ENCODE peak calls at places on chromosome 22, in six cellular contexts. R, C, W, L, Q and J are unnamed samples.

GRCh38 chr22:41576877-41577276 is 12.8 kb downstream of the PMM1 start:
- DNase-seq in Q (peak; percentile 65), C (no peak), W (peak; percentile 84), R (peak; percentile 52), L (peak; percentile 48), J (peak; percentile 39)

GRCh38 chr22:45896153-45896951 is 80.6 kb downstream of the WNT7B start:
- DNase-seq in R (no peak), C (no peak), L (no peak), W (no peak), Q (peak; percentile 11), J (peak; percentile 87)

GRCh38 chr22:45626198-45626651 is 45.4 kb upstream of the ATXN10 start:
- DNase-seq in R (no peak), Q (no peak), C (no peak), W (no peak), L (no peak), J (peak; percentile 98)

GRCh38 chr22:19181786-19182471 is 3.4 kb upstream of the SLC25A1 start:
- DNase-seq in C (no peak), L (no peak), W (no peak), R (no peak), Q (no peak), J (no peak)

GRCh38 chr22:28031383-28031922 is 112.4 kb upstream of the PITPNB start:
- DNase-seq in L (no peak), C (no peak), Q (no peak), R (no peak), W (peak; percentile 50), J (no peak)

GRCh38 chr22:47090591-47091240 is 328.3 kb downstream of the TBC1D22A start:
- DNase-seq in Q (no peak), W (no peak), R (peak; percentile 60), C (peak; percentile 11), L (peak; percentile 70), J (no peak)

GRCh38 chr22:41762980-41763779 is 37.3 kb upstream of the CCDC134 start:
- DNase-seq in R (no peak), W (no peak), L (peak; percentile 37), Q (no peak), C (no peak), J (peak; percentile 87)

GRCh38 chr22:19480173-19480568 is 451 bp downstream of the CDC45 start:
- DNase-seq in C (no peak), L (no peak), W (no peak), Q (no peak), R (no peak), J (no peak)

GRCh38 chr22:24772493-24773220 is 1.9 kb downstream of the PIWIL3 start:
- DNase-seq in C (no peak), R (peak; percentile 54), W (no peak), Q (no peak), L (peak; percentile 83), J (peak; percentile 20)

GRCh38 chr22:44291265-44292006 is 21.3 kb downstream of the SHISAL1 start:
- DNase-seq in Q (no peak), L (no peak), C (no peak), R (peak; percentile 7), W (no peak), J (no peak)

GRCh38 chr22:37552560-37553163 is 7.6 kb upstream of the CDC42EP1 start:
- DNase-seq in L (peak; percentile 80), C (no peak), Q (peak; percentile 71), R (peak; percentile 55), W (no peak), J (no peak)

GRCh38 chr22:37739000-37739399 is 42.2 kb downstream of the TRIOBP start:
- DNase-seq in C (no peak), W (no peak), R (peak; percentile 87), Q (peak; percentile 89), L (peak; percentile 92), J (no peak)

GRCh38 chr22:23565942-23566715 is 14.0 kb downstream of the IGLL1 start:
- DNase-seq in C (no peak), Q (no peak), R (no peak), L (peak; percentile 6), W (peak; percentile 35), J (no peak)

GRCh38 chr22:23563111-23563510 is 17.0 kb downstream of the IGLL1 start:
- DNase-seq in Q (no peak), W (peak; percentile 22), C (no peak), L (no peak), R (no peak), J (no peak)

GRCh38 chr22:23566716-23567475 is 13.2 kb downstream of the IGLL1 start:
- DNase-seq in Q (no peak), C (no peak), R (no peak), W (no peak), L (no peak), J (no peak)

GRCh38 chr22:23564276-23564675 is 15.8 kb downstream of the IGLL1 start:
- DNase-seq in Q (no peak), C (no peak), L (no peak), W (peak; percentile 40), R (no peak), J (no peak)

GRCh38 chr22:23565288-23565941 is 14.7 kb downstream of the IGLL1 start:
- DNase-seq in R (no peak), Q (no peak), L (peak; percentile 8), C (no peak), W (no peak), J (no peak)
- TF ChIP-seq CTCF in R (no peak), Q (peak; percentile 19), L (peak; percentile 10), C (peak; percentile 18), W (no peak), J (peak; percentile 3)

DNA sequence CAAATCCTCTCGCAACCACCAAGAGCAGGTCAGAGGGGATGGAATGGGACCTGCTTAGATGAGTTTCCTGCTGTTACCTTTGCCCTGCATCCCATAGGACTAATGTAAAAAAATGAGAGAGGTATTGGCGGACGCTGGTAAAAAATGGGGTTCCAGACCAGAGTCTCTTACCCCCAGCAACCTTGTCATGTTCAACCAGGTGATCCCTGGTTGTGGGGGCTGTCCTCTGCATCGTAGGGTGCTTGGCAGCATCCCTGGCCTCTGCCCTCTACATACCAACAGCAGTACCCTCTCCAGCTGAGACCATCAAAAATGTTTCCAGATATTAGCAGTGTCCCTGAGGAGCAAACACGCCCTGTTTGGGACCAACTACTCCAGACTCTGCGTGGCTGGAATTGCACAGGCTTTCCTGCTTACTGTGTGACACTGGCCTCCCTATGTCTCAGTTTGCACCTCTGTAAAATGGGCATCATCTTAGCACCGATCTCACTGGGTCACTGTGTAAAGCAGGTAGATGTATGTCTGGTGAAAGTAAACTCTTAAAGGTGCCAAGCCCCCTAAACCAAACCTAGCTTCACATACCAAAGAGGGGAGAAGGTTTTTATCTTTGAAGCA is 1.5 kb downstream of the APOL6 start:
- DNase-seq in R (no peak), Q (no peak), C (no peak), L (no peak), W (peak; percentile 25), J (no peak)
- H3K4me3 ChIP-seq in R (no peak overlapping the region), Q (peak overlapping the region; percentile 72), C (peak overlapping the region; percentile 86), L (no peak overlapping the region), W (peak overlapping the region; percentile 70), J (no peak overlapping the region)

DNA sequence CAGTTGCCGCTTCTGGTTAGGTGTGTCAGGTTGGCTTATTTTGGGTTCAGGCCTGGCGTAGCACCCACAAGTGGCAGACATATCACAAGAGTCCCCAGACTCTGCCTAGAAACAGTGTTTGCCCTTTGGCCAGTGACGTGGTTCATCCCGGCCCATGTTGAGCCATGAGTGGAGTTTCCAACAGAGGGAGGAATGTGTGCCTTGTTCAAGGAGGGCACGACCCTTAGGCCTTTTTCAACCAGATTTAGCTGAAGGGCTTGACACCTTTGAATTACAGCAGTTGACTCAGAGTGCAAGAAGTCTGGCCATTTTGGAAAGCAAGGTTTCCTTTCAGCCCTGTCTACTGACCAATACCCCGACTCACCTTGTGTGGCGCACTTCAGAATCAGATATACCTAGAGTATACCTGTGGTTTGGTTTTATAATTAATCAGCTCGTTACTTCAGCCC is 15.1 kb upstream of the AIFM3 start:
- DNase-seq in C (no peak), L (no peak), Q (no peak), R (no peak), W (no peak), J (no peak)
- TF ChIP-seq CTCF in C (no peak), L (no peak), Q (no peak), R (no peak), W (no peak), J (no peak)

DNA sequence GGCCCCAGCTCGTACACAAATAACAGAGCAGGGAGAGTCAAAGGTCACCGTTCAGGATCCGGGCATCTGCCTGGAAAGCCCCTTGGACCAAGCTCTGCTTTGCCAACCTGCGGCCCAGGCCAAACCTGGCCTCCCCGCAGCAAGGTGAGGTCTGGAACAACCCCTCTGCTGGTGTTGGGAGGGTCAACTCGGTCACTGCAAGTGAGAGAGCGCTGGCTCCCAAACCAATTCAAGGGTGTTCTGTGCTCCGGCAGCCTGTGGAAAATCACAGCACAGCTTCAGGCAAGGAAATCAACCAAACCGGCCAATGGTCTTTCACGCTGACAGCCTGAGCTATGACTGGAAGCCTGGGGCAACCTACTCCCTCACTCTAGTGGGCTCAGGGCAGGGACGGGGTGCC is 63.4 kb downstream of the MYH9 start:
- DNase-seq in W (no peak), R (no peak), L (no peak), Q (no peak), C (no peak), J (no peak)
- H3K4me3 ChIP-seq in W (peak overlapping the region; percentile 8), R (no peak overlapping the region), L (no peak overlapping the region), Q (peak overlapping the region; percentile 31), C (no peak overlapping the region), J (no peak overlapping the region)

GRCh38 chr22:49779226-49779625 is 48.4 kb downstream of the BRD1 start:
- DNase-seq in C (no peak), W (no peak), Q (peak; percentile 8), R (no peak), L (no peak), J (no peak)
- TF ChIP-seq CTCF in C (no peak), W (no peak), Q (no peak), R (no peak), L (no peak), J (no peak)